ENCODE peak calls at places on chromosomes 12 and 14, in seven cellular contexts. D is lung, Y is psoas muscle, S is WERI-Rb-1, O is right lobe of liver, R is OCI-LY7, X is cardiac muscle cell. V is an unnamed sample. For H3K9me3, the result is how much of the 10 kb centered on the place peaks cover.

GRCh38 chr12:64104376-64104775 is 117.7 kb downstream of the KICS2 start:
- DNase-seq in Y (peak), O (no peak), S (no peak), D (no peak), R (no peak), X (peak), V (no peak)

GRCh38 chr14:75042040-75042439 is 9.2 kb downstream of the MLH3 start:
- DNase-seq in X (no peak), Y (no peak), D (no peak), S (no peak), R (no peak), O (no peak), V (no peak)

GRCh38 chr14:55339770-55340169 is 68.5 kb downstream of the FBXO34 start:
- DNase-seq in R (no peak), Y (no peak), O (no peak), S (no peak), D (no peak), X (peak), V (no peak)

GRCh38 chr12:120110550-120111501 is 5.7 kb downstream of the RAB35 start:
- DNase-seq in R (peak), D (peak), S (no peak), O (peak), X (no peak), Y (peak), V (no peak)

GRCh38 chr14:20836668-20837338 is 34.2 kb upstream of the RNASE1 start:
- DNase-seq in R (no peak), Y (no peak), D (no peak), O (no peak), X (peak), S (no peak), V (no peak)

GRCh38 chr14:64775081-64775777 is 71.0 kb downstream of the PLEKHG3 start:
- DNase-seq in S (no peak), X (no peak), O (no peak), Y (no peak), R (no peak), D (no peak), V (no peak)

GRCh38 chr12:110591508-110592051 is 8.5 kb upstream of the PPTC7 start:
- DNase-seq in X (no peak), R (no peak), O (peak), D (peak), Y (no peak), S (no peak), V (no peak)

GRCh38 chr12:93361159-93361919 is 16.4 kb upstream of the NUDT4 start:
- DNase-seq in D (no peak), X (peak), S (no peak), O (no peak), R (no peak), Y (peak), V (no peak)

GRCh38 chr12:2298556-2299195 is 245.9 kb downstream of the CACNA1C start:
- DNase-seq in S (no peak), R (no peak), Y (no peak), X (no peak), O (no peak), D (no peak), V (no peak)

GRCh38 chr14:36057452-36058142 is 118.9 kb downstream of the PTCSC3 start:
- DNase-seq in X (peak), S (no peak), O (no peak), D (no peak), R (no peak), Y (no peak), V (no peak)

GRCh38 chr12:47843226-47843980 is 23.7 kb upstream of the HDAC7 start:
- DNase-seq in X (no peak), O (no peak), D (no peak), R (no peak), S (peak), Y (no peak), V (no peak)

GRCh38 chr12:79955561-79955960 is 20.7 kb upstream of the PPP1R12A start:
- DNase-seq in O (no peak), Y (no peak), D (no peak), R (no peak), X (no peak), S (no peak), V (no peak)

GRCh38 chr14:55448146-55448614 is 7.8 kb upstream of the TBPL2 start:
- DNase-seq in Y (no peak), S (peak), R (no peak), D (no peak), X (peak), O (no peak), V (no peak)

GRCh38 chr12:94112116-94112515 is 36.3 kb upstream of the PLXNC1 start:
- DNase-seq in D (no peak), S (no peak), R (no peak), Y (no peak), X (no peak), O (no peak), V (no peak)

GRCh38 chr14:97172644-97173043 is 375.5 kb downstream of the VRK1 start:
- DNase-seq in O (no peak), X (no peak), D (no peak), S (no peak), R (no peak), Y (no peak), V (no peak)
- H3K9me3 ChIP-seq in O (under half), X (under half), D (under half), S (under half), R (under half), Y (under half), V (under half)

GRCh38 chr14:105200074-105200473 is 19.0 kb upstream of the NUDT14 start:
- DNase-seq in Y (no peak), D (no peak), S (no peak), R (peak), O (no peak), X (no peak), V (no peak)
- TF ChIP-seq CTCF in Y (no peak), D (no peak), S (peak), R (peak), O (no peak), X (no peak), V (no peak)

GRCh38 chr12:19846561-19846960 is 407.3 kb downstream of the AEBP2 start:
- DNase-seq in Y (no peak), O (no peak), R (no peak), X (peak), S (no peak), D (no peak), V (no peak)
- H3K4me3 ChIP-seq in Y (no peak), O (no peak), R (no peak), X (no peak), S (no peak), D (no peak), V (no peak)

DNA sequence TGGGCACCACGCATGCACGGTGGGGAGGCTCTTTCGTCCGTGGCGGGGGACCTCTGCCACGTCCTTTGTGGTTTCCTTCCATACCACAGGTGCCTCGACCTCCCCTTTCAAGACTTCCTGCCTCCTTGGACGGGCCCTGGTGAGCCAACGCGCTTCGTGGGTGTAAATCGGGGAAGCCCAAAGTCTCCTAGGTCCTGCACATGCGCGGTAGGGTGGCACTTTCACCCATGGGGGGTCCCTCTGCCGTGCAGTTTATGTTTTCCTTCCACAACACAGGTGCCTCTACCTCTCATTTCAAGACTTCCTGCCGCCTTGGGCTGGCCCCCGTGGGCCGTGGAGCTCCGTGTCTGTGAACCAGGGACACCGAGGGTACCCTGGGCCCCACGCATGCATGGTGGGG is 349.7 kb downstream of the ALG10 start:
- DNase-seq in X (no peak), S (no peak), D (no peak), Y (no peak), R (no peak), O (no peak), V (no peak)
- H3K9me3 ChIP-seq in X (under half), S (under half), D (under half), Y (under half), R (under half), O (under half), V (under half)

V was measured in tibial nerve.